ENCODE peak calls at places on chromosomes 12 and 14, in eight cellular contexts. One of them, this sample, is unnamed.

GRCh38 chr12:69247253-69248018 is 8.1 kb downstream of the CPSF6 start:
- DNase-seq in iris pigment epithelial cell: no peak
- DNase-seq in left kidney: no peak
- DNase-seq in thoracic aorta: no peak
- DNase-seq in H7: no peak
- DNase-seq in left lung: no peak
- DNase-seq in NCI-H510A: no peak
- DNase-seq in left colon: no peak
- DNase-seq in this sample: no peak

GRCh38 chr14:105700622-105701288 is 174.4 kb downstream of the TMEM121 start:
- DNase-seq in left lung: no peak
- DNase-seq in NCI-H510A: no peak
- DNase-seq in H7: no peak
- DNase-seq in thoracic aorta: no peak
- DNase-seq in left kidney: no peak
- DNase-seq in iris pigment epithelial cell: no peak
- DNase-seq in left colon: no peak
- DNase-seq in this sample: no peak

GRCh38 chr12:93943766-93944165 is 204.6 kb upstream of the PLXNC1 start:
- DNase-seq in thoracic aorta: no peak
- DNase-seq in left kidney: peak; percentile 49
- DNase-seq in iris pigment epithelial cell: peak; percentile 64
- DNase-seq in H7: no peak
- DNase-seq in left colon: no peak
- DNase-seq in left lung: no peak
- DNase-seq in NCI-H510A: no peak
- DNase-seq in this sample: peak; percentile 80

GRCh38 chr14:51460051-51460450 is 191.7 kb upstream of the FRMD6 start:
- DNase-seq in H7: no peak
- DNase-seq in left colon: no peak
- DNase-seq in left kidney: no peak
- DNase-seq in left lung: no peak
- DNase-seq in iris pigment epithelial cell: peak; percentile 54
- DNase-seq in thoracic aorta: no peak
- DNase-seq in NCI-H510A: no peak
- DNase-seq in this sample: no peak

GRCh38 chr12:111304642-111305071 is 64.2 kb downstream of the PHETA1 start:
- DNase-seq in left lung: no peak
- DNase-seq in thoracic aorta: no peak
- DNase-seq in H7: peak; percentile 84
- DNase-seq in NCI-H510A: no peak
- DNase-seq in left kidney: no peak
- DNase-seq in iris pigment epithelial cell: no peak
- DNase-seq in left colon: no peak
- DNase-seq in this sample: peak; percentile 17

GRCh38 chr12:9114946-9115345 is 773 bp downstream of the A2M start:
- DNase-seq in H7: no peak
- DNase-seq in left kidney: no peak
- DNase-seq in iris pigment epithelial cell: no peak
- DNase-seq in thoracic aorta: no peak
- DNase-seq in NCI-H510A: no peak
- DNase-seq in left lung: no peak
- DNase-seq in left colon: no peak
- DNase-seq in this sample: no peak

GRCh38 chr12:66072135-66072534 is 58.4 kb downstream of the LLPH start:
- DNase-seq in iris pigment epithelial cell: no peak
- DNase-seq in left kidney: no peak
- DNase-seq in NCI-H510A: no peak
- DNase-seq in left colon: no peak
- DNase-seq in H7: no peak
- DNase-seq in thoracic aorta: no peak
- DNase-seq in left lung: no peak
- DNase-seq in this sample: no peak

GRCh38 chr12:115911360-115911759 is 366.1 kb downstream of the MED13L start:
- DNase-seq in left lung: no peak
- DNase-seq in thoracic aorta: no peak
- DNase-seq in left kidney: no peak
- DNase-seq in NCI-H510A: no peak
- DNase-seq in H7: no peak
- DNase-seq in iris pigment epithelial cell: no peak
- DNase-seq in left colon: no peak
- DNase-seq in this sample: no peak

GRCh38 chr14:96153003-96153402 is 51.6 kb upstream of the BDKRB2 start:
- DNase-seq in left colon: no peak
- DNase-seq in H7: no peak
- DNase-seq in iris pigment epithelial cell: no peak
- DNase-seq in thoracic aorta: no peak
- DNase-seq in left kidney: no peak
- DNase-seq in NCI-H510A: no peak
- DNase-seq in left lung: no peak
- DNase-seq in this sample: no peak

GRCh38 chr12:49636979-49637378 is 13.6 kb downstream of the PRPF40B start:
- DNase-seq in NCI-H510A: peak; percentile 37
- DNase-seq in left lung: peak; percentile 46
- DNase-seq in H7: peak; percentile 91
- DNase-seq in thoracic aorta: no peak
- DNase-seq in left kidney: peak; percentile 84
- DNase-seq in left colon: peak; percentile 55
- DNase-seq in iris pigment epithelial cell: peak; percentile 75
- DNase-seq in this sample: peak; percentile 54

GRCh38 chr12:89225401-89225800 is 126.9 kb downstream of the DUSP6 start:
- DNase-seq in H7: no peak
- DNase-seq in left kidney: no peak
- DNase-seq in NCI-H510A: peak; percentile 89
- DNase-seq in iris pigment epithelial cell: peak; percentile 95
- DNase-seq in thoracic aorta: no peak
- DNase-seq in left colon: peak; percentile 22
- DNase-seq in left lung: peak; percentile 54
- DNase-seq in this sample: peak; percentile 88

GRCh38 chr14:64983439-64984310 is 3.0 kb upstream of the FNTB start:
- DNase-seq in left kidney: peak; percentile 85
- DNase-seq in thoracic aorta: no peak
- DNase-seq in H7: peak; percentile 81
- DNase-seq in iris pigment epithelial cell: peak; percentile 66
- DNase-seq in NCI-H510A: no peak
- DNase-seq in left lung: no peak
- DNase-seq in left colon: peak; percentile 22
- DNase-seq in this sample: peak; percentile 60

GRCh38 chr14:50067723-50068495 is 48.5 kb downstream of the VCPKMT start:
- DNase-seq in iris pigment epithelial cell: peak; percentile 89
- DNase-seq in left colon: no peak
- DNase-seq in NCI-H510A: no peak
- DNase-seq in left lung: no peak
- DNase-seq in left kidney: no peak
- DNase-seq in H7: no peak
- DNase-seq in thoracic aorta: no peak
- DNase-seq in this sample: peak; percentile 84

GRCh38 chr14:69980457-69981414 is 101.5 kb downstream of the SMOC1 start:
- DNase-seq in H7: no peak
- DNase-seq in iris pigment epithelial cell: no peak
- DNase-seq in left colon: no peak
- DNase-seq in left lung: no peak
- DNase-seq in thoracic aorta: no peak
- DNase-seq in NCI-H510A: peak; percentile 55
- DNase-seq in left kidney: no peak
- DNase-seq in this sample: peak; percentile 33

GRCh38 chr12:131509706-131510105 is 201.2 kb upstream of the SFSWAP start:
- DNase-seq in NCI-H510A: no peak
- DNase-seq in left colon: no peak
- DNase-seq in thoracic aorta: no peak
- DNase-seq in iris pigment epithelial cell: no peak
- DNase-seq in H7: no peak
- DNase-seq in left kidney: peak; percentile 20
- DNase-seq in left lung: no peak
- DNase-seq in this sample: no peak

GRCh38 chr12:70049596-70050360 is 193.5 kb upstream of the CNOT2 start:
- DNase-seq in left lung: no peak
- DNase-seq in H7: no peak
- DNase-seq in left colon: no peak
- DNase-seq in thoracic aorta: no peak
- DNase-seq in iris pigment epithelial cell: no peak
- DNase-seq in left kidney: peak; percentile 51
- DNase-seq in NCI-H510A: no peak
- DNase-seq in this sample: peak; percentile 54

GRCh38 chr12:116273813-116274551 is 3.5 kb downstream of the MED13L start:
- DNase-seq in left colon: no peak
- DNase-seq in NCI-H510A: no peak
- DNase-seq in H7: no peak
- DNase-seq in iris pigment epithelial cell: no peak
- DNase-seq in left lung: no peak
- DNase-seq in left kidney: no peak
- DNase-seq in thoracic aorta: no peak
- DNase-seq in this sample: no peak

GRCh38 chr14:58133739-58134138 is 18.3 kb downstream of the ARMH4 start:
- DNase-seq in NCI-H510A: no peak
- DNase-seq in left colon: no peak
- DNase-seq in H7: no peak
- DNase-seq in left lung: no peak
- DNase-seq in iris pigment epithelial cell: peak; percentile 90
- DNase-seq in left kidney: no peak
- DNase-seq in thoracic aorta: no peak
- DNase-seq in this sample: peak; percentile 82

GRCh38 chr12:12138203-12139154 is 67.7 kb downstream of the BCL2L14 start:
- DNase-seq in thoracic aorta: no peak
- DNase-seq in H7: no peak
- DNase-seq in left colon: no peak
- DNase-seq in iris pigment epithelial cell: no peak
- DNase-seq in left lung: no peak
- DNase-seq in NCI-H510A: no peak
- DNase-seq in left kidney: no peak
- DNase-seq in this sample: peak; percentile 62

GRCh38 chr14:102020058-102020971 is 55.9 kb downstream of the DYNC1H1 start:
- DNase-seq in NCI-H510A: no peak
- DNase-seq in left colon: no peak
- DNase-seq in thoracic aorta: no peak
- DNase-seq in H7: no peak
- DNase-seq in left kidney: no peak
- DNase-seq in iris pigment epithelial cell: peak; percentile 89
- DNase-seq in left lung: no peak
- DNase-seq in this sample: peak; percentile 91

GRCh38 chr12:115158816-115159215 is 474.8 kb upstream of the TBX3 start:
- DNase-seq in NCI-H510A: no peak
- DNase-seq in left kidney: peak; percentile 6
- DNase-seq in iris pigment epithelial cell: no peak
- DNase-seq in H7: no peak
- DNase-seq in left colon: no peak
- DNase-seq in thoracic aorta: no peak
- DNase-seq in left lung: no peak
- DNase-seq in this sample: no peak

GRCh38 chr14:47262801-47263200 is 412.6 kb downstream of the MDGA2 start:
- DNase-seq in H7: no peak
- DNase-seq in left kidney: no peak
- DNase-seq in NCI-H510A: no peak
- DNase-seq in thoracic aorta: no peak
- DNase-seq in left lung: no peak
- DNase-seq in iris pigment epithelial cell: peak; percentile 25
- DNase-seq in left colon: no peak
- DNase-seq in this sample: peak; percentile 9

GRCh38 chr12:47636908-47637780 is 68.7 kb downstream of the RPAP3 start:
- DNase-seq in left lung: peak; percentile 43
- DNase-seq in H7: peak; percentile 13
- DNase-seq in left colon: peak; percentile 50
- DNase-seq in NCI-H510A: no peak
- DNase-seq in thoracic aorta: no peak
- DNase-seq in iris pigment epithelial cell: peak; percentile 40
- DNase-seq in left kidney: no peak
- DNase-seq in this sample: peak; percentile 69

GRCh38 chr12:121538699-121539061 is 42.1 kb downstream of the KDM2B start:
- DNase-seq in thoracic aorta: no peak
- DNase-seq in left kidney: peak; percentile 31
- DNase-seq in left lung: no peak
- DNase-seq in NCI-H510A: peak; percentile 33
- DNase-seq in H7: peak; percentile 79
- DNase-seq in left colon: peak; percentile 32
- DNase-seq in iris pigment epithelial cell: no peak
- DNase-seq in this sample: peak; percentile 47

GRCh38 chr14:75323571-75323970 is 44.9 kb downstream of the FOS start:
- DNase-seq in left lung: no peak
- DNase-seq in left kidney: no peak
- DNase-seq in left colon: no peak
- DNase-seq in iris pigment epithelial cell: no peak
- DNase-seq in H7: no peak
- DNase-seq in thoracic aorta: no peak
- DNase-seq in NCI-H510A: no peak
- DNase-seq in this sample: peak; percentile 50

GRCh38 chr12:1518763-1519516 is 75.4 kb downstream of the FBXL14 start:
- DNase-seq in H7: peak; percentile 30
- DNase-seq in left lung: peak; percentile 54
- DNase-seq in left colon: no peak
- DNase-seq in thoracic aorta: no peak
- DNase-seq in left kidney: peak; percentile 73
- DNase-seq in iris pigment epithelial cell: peak; percentile 93
- DNase-seq in NCI-H510A: peak; percentile 68
- DNase-seq in this sample: peak; percentile 93

GRCh38 chr12:42960087-42960527 is 370.6 kb upstream of the PRICKLE1 start:
- DNase-seq in left lung: no peak
- DNase-seq in NCI-H510A: no peak
- DNase-seq in left kidney: no peak
- DNase-seq in thoracic aorta: no peak
- DNase-seq in H7: no peak
- DNase-seq in left colon: no peak
- DNase-seq in iris pigment epithelial cell: peak; percentile 18
- DNase-seq in this sample: peak; percentile 96

GRCh38 chr14:86882818-86883217 is 1110.2 kb downstream of the GALC start:
- DNase-seq in iris pigment epithelial cell: no peak
- DNase-seq in left colon: no peak
- DNase-seq in NCI-H510A: no peak
- DNase-seq in left lung: no peak
- DNase-seq in H7: no peak
- DNase-seq in thoracic aorta: no peak
- DNase-seq in left kidney: no peak
- DNase-seq in this sample: no peak

GRCh38 chr12:109258607-109259544 is 50.2 kb downstream of the FOXN4 start:
- DNase-seq in left colon: no peak
- DNase-seq in H7: no peak
- DNase-seq in left kidney: no peak
- DNase-seq in left lung: no peak
- DNase-seq in NCI-H510A: no peak
- DNase-seq in thoracic aorta: no peak
- DNase-seq in iris pigment epithelial cell: no peak
- DNase-seq in this sample: no peak

GRCh38 chr14:70646705-70647104 is 5.0 kb downstream of the TTC9 start:
- DNase-seq in left lung: no peak
- DNase-seq in NCI-H510A: no peak
- DNase-seq in thoracic aorta: no peak
- DNase-seq in H7: peak; percentile 48
- DNase-seq in left kidney: no peak
- DNase-seq in iris pigment epithelial cell: no peak
- DNase-seq in left colon: no peak
- DNase-seq in this sample: no peak

GRCh38 chr14:99191663-99192621 is 80.1 kb downstream of the BCL11B start:
- DNase-seq in iris pigment epithelial cell: peak; percentile 71
- DNase-seq in NCI-H510A: no peak
- DNase-seq in left lung: peak; percentile 59
- DNase-seq in left kidney: peak; percentile 69
- DNase-seq in H7: no peak
- DNase-seq in thoracic aorta: no peak
- DNase-seq in left colon: peak; percentile 45
- DNase-seq in this sample: peak; percentile 61

GRCh38 chr12:2653461-2653965 is 141.3 kb upstream of the FKBP4 start:
- DNase-seq in left kidney: no peak
- DNase-seq in iris pigment epithelial cell: no peak
- DNase-seq in left lung: no peak
- DNase-seq in NCI-H510A: no peak
- DNase-seq in thoracic aorta: no peak
- DNase-seq in H7: no peak
- DNase-seq in left colon: no peak
- DNase-seq in this sample: no peak

GRCh38 chr12:116441292-116441691 is 117.9 kb upstream of the MAP1LC3B2 start:
- DNase-seq in NCI-H510A: no peak
- DNase-seq in H7: no peak
- DNase-seq in thoracic aorta: no peak
- DNase-seq in iris pigment epithelial cell: peak; percentile 30
- DNase-seq in left lung: peak; percentile 44
- DNase-seq in left kidney: no peak
- DNase-seq in left colon: no peak
- DNase-seq in this sample: peak; percentile 17

GRCh38 chr14:90678420-90678819 is 137.8 kb downstream of the TTC7B start:
- DNase-seq in iris pigment epithelial cell: peak; percentile 69
- DNase-seq in left colon: no peak
- DNase-seq in thoracic aorta: no peak
- DNase-seq in NCI-H510A: no peak
- DNase-seq in H7: no peak
- DNase-seq in left lung: no peak
- DNase-seq in left kidney: no peak
- DNase-seq in this sample: no peak